ENCODE peak calls at places on chromosomes 16 and 17, in nine cellular contexts. T is pancreas; L is CD8-positive, alpha-beta T cell; Z is cardiac muscle cell; E is thoracic aorta; H is body of pancreas; M is neuronal stem cell; W is lung; C is heart left ventricle. F is an unnamed sample.
A peak's percentile ranks its signal among the peaks of the same experiment; 100 is the strongest.

GRCh38 chr17:1275962-1276736 is 3.3 kb upstream of the TRARG1 start:
- DNase-seq in T (peak; percentile 63), L (peak; percentile 79), Z (peak; percentile 59), E (no peak), H (peak; percentile 69), M (peak; percentile 74), W (peak; percentile 55), C (peak; percentile 65), F (no peak)

GRCh38 chr16:14074544-14074943 is 3.4 kb downstream of the MRTFB start:
- DNase-seq in T (no peak), L (no peak), Z (no peak), E (no peak), H (no peak), M (no peak), W (no peak), C (no peak), F (no peak)

GRCh38 chr16:84913315-84913714 is 93.5 kb downstream of the CRISPLD2 start:
- DNase-seq in T (no peak), L (no peak), Z (no peak), E (no peak), H (no peak), M (no peak), W (no peak), C (peak; percentile 61), F (no peak)

GRCh38 chr16:11145173-11145820 is 110.7 kb downstream of the SOCS1 start:
- DNase-seq in T (no peak), L (no peak), Z (no peak), E (no peak), H (peak; percentile 10), M (no peak), W (no peak), C (peak; percentile 62), F (no peak)

GRCh38 chr17:4658478-4659305 is 17.2 kb upstream of the ALOX15 start:
- DNase-seq in T (no peak), L (no peak), Z (peak; percentile 88), E (no peak), H (no peak), M (no peak), W (no peak), C (no peak), F (no peak)

GRCh38 chr17:47246120-47246519 is 7.5 kb upstream of the ITGB3 start:
- DNase-seq in T (no peak), L (no peak), Z (no peak), E (no peak), H (no peak), M (no peak), W (no peak), C (no peak), F (no peak)

GRCh38 chr17:82052638-82053059 is 951 bp downstream of the GPS1 start:
- DNase-seq in T (no peak), L (no peak), Z (no peak), E (no peak), H (no peak), M (no peak), W (no peak), C (no peak), F (no peak)

GRCh38 chr16:90008708-90009145 is 10.5 kb downstream of the DBNDD1 start:
- DNase-seq in T (no peak), L (peak; percentile 68), Z (no peak), E (no peak), H (no peak), M (no peak), W (no peak), C (no peak), F (no peak)

GRCh38 chr17:62119373-62119772 is 54.3 kb upstream of the MED13 start:
- DNase-seq in T (no peak), L (no peak), Z (no peak), E (no peak), H (no peak), M (no peak), W (no peak), C (no peak), F (no peak)

GRCh38 chr17:64420143-64420670 is 28.7 kb upstream of the MILR1 start:
- DNase-seq in T (no peak), L (peak; percentile 31), Z (peak; percentile 88), E (no peak), H (no peak), M (peak; percentile 63), W (no peak), C (no peak), F (no peak)

GRCh38 chr16:65119905-65120341 is 1.9 kb downstream of the CDH11 start:
- DNase-seq in T (no peak), L (no peak), Z (peak; percentile 83), E (no peak), H (no peak), M (peak; percentile 48), W (no peak), C (no peak), F (no peak)

GRCh38 chr17:51119415-51120356 is 982 bp downstream of the SPAG9 start:
- DNase-seq in T (peak; percentile 68), L (peak; percentile 33), Z (peak; percentile 34), E (no peak), H (peak; percentile 49), M (peak; percentile 37), W (peak; percentile 45), C (no peak), F (no peak)

GRCh38 chr17:52035336-52035915 is 123.1 kb downstream of the CA10 start:
- DNase-seq in T (no peak), L (no peak), Z (no peak), E (no peak), H (no peak), M (no peak), W (no peak), C (no peak), F (no peak)

GRCh38 chr16:78127130-78127529 is 27.7 kb downstream of the WWOX start:
- DNase-seq in T (no peak), L (no peak), Z (peak; percentile 43), E (no peak), H (no peak), M (no peak), W (no peak), C (no peak), F (no peak)

GRCh38 chr17:18182978-18183333 is 672 bp upstream of the ALKBH5 start:
- DNase-seq in T (peak; percentile 84), L (peak; percentile 79), Z (peak; percentile 90), E (peak; percentile 58), H (peak; percentile 79), M (no peak), W (peak; percentile 90), C (peak; percentile 93), F (no peak)

GRCh38 chr17:72151565-72152391 is 31.0 kb downstream of the SOX9 start:
- DNase-seq in T (peak; percentile 40), L (no peak), Z (peak; percentile 88), E (no peak), H (peak; percentile 40), M (peak; percentile 51), W (peak; percentile 61), C (peak; percentile 86), F (no peak)

GRCh38 chr16:13414154-13414553 is 505.8 kb upstream of the ERCC4 start:
- DNase-seq in T (no peak), L (no peak), Z (no peak), E (no peak), H (no peak), M (no peak), W (no peak), C (no peak), F (no peak)

GRCh38 chr16:88334517-88335149 is 48.1 kb upstream of the ZNF469 start:
- DNase-seq in T (no peak), L (no peak), Z (no peak), E (no peak), H (no peak), M (no peak), W (no peak), C (no peak), F (no peak)
- H3K4me3 ChIP-seq in T (no peak overlapping the region), L (no peak overlapping the region), Z (no peak overlapping the region), E (no peak overlapping the region), H (no peak overlapping the region), M (peak overlapping the region; percentile 12), W (no peak overlapping the region), C (no peak overlapping the region), F (no peak overlapping the region)

DNA sequence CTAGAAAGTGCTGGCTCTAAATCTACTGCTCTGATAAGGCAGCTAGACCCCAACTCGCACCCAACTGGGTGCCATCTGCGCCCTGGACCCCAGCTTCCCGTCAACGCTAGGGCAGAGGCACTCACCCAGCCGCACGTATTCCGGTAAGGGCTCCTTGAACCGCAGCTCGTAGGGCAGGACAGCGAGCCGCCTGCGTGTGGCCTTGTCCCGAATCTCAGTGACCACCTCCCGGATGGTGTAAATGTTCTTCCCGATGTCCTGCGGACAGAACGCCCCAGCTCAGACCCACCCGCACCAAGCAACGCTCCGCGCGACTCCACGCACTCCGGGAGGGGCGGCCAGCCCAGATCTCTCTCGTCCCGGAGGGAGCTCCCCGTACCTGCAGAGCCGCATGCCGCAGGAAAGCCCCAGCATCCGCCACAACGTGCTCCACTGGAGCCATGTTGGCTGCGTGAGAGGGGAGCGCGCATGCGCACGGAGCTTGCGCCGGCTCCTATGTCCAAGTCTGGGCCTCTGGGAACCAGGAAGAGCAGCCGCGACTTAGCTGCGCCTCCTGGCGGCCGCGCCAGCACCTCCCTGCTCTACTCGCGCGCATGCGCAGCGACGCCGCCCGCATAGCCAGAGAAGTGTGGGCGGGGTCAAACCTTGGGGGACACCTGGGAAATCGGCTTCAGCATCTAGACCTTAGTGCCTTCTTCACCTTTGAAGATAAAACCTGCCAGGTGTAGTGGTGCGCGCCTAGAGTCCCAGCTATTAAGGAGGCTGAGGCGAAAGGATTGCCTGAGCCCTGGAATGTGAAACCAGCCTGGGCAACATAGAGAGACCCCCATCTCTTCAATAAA is at the start of gene NOB1:
- DNase-seq in T (peak; percentile 97), L (peak; percentile 98), Z (peak; percentile 98), E (peak; percentile 73), H (peak; percentile 96), M (peak; percentile 98), W (peak; percentile 95), C (peak; percentile 97), F (peak; percentile 99)
- H3K27ac ChIP-seq in T (peak within 1 kb of the TSS; percentile 43), L (peak within 1 kb of the TSS; percentile 78), Z (peak within 1 kb of the TSS; percentile 63), E (peak within 1 kb of the TSS; percentile 2), H (peak within 1 kb of the TSS; percentile 79), M (no peak within 1 kb of the TSS), W (peak within 1 kb of the TSS; percentile 67), C (peak within 1 kb of the TSS; percentile 82), F (no peak within 1 kb of the TSS)

DNA sequence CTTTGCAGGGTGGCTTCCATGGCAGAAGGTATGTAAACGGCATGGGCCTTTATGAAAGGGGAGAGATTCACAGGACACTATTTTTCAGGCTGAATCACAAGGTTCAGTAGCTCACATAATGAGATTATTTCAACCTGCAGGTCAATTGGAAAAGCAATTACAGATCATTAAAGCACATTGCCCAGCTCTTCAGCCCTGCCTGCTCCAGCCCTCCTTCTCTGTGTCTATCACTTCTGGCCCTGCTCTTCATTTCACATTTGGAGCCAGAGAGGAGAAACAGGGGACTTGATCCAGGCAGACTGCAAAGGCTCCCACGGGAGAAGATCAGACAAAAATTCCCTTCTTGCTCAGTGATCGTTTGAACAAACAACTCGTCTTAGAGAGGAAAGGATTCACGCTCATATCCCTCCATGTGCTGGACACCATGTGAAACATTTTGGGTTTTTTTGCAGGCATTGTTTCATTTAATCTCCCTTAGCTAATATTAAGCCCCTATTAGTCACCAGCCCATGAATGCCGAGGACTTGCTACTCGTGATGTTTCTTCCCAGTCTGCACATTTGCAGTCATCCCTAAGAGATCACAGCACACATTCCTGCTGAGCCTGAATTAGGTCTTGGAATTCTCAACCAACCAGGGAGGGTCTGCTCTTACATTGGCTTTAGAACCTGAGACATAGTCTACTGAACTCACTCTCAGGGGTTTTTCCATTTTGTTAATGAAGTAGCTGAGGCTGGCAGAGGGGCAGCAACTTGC is 443.9 kb upstream of the CCL2 start:
- DNase-seq in T (no peak), L (no peak), Z (no peak), E (no peak), H (no peak), M (no peak), W (no peak), C (no peak), F (no peak)
- H3K27me3 ChIP-seq in T (no peaks in the 10 kb centered on the region), L (no peaks in the 10 kb centered on the region), Z (peaks cover 3% of the 10 kb centered on the region), E (no peaks in the 10 kb centered on the region), H (no peaks in the 10 kb centered on the region), M (no peaks in the 10 kb centered on the region), W (no peaks in the 10 kb centered on the region), C (no peaks in the 10 kb centered on the region), F (no peaks in the 10 kb centered on the region)

GRCh38 chr16:71609066-71609465 is 16.9 kb upstream of the MARVELD3 start:
- DNase-seq in T (no peak), L (no peak), Z (no peak), E (no peak), H (no peak), M (no peak), W (no peak), C (no peak), F (no peak)
- H3K4me3 ChIP-seq in T (no peak overlapping the region), L (no peak overlapping the region), Z (no peak overlapping the region), E (no peak overlapping the region), H (no peak overlapping the region), M (no peak overlapping the region), W (no peak overlapping the region), C (no peak overlapping the region), F (no peak overlapping the region)

F was measured in iPS DF 6.9.